ENCODE peak calls at places on chromosomes 6 and 20, in four cellular contexts. I is activated T-helper 1 cell treated with anti-CD3 and anti-CD28 coated beads, Interleukin-2, amount 50 U/mL, for 16 hours; K is GM03348; V is iris pigment epithelial cell. J is an unnamed sample.

GRCh38 chr20:62741191-62741676 is 32.6 kb downstream of the NTSR1 start:
- DNase-seq in I (no peak), V (no peak), K (no peak), J (no peak)

GRCh38 chr20:52340036-52340634 is 148.6 kb upstream of the ZFP64 start:
- DNase-seq in I (no peak), K (no peak), V (peak; percentile 4), J (no peak)

GRCh38 chr20:57387945-57388351 is 3.2 kb upstream of the RBM38 start:
- DNase-seq in I (no peak), K (no peak), V (no peak), J (peak; percentile 12)

GRCh38 chr6:167221408-167222201 is 63.8 kb upstream of the GPR31 start:
- DNase-seq in I (no peak), K (no peak), V (no peak), J (no peak)

GRCh38 chr6:11780097-11780428 is 1.5 kb upstream of the ADTRP start:
- DNase-seq in I (no peak), V (no peak), K (no peak), J (no peak)

GRCh38 chr6:131519670-131520436 is 53.2 kb upstream of the ARG1 start:
- DNase-seq in I (no peak), K (peak; percentile 56), V (peak; percentile 58), J (peak; percentile 63)

GRCh38 chr20:25706793-25707192 is 10.1 kb upstream of the ZNF337 start:
- DNase-seq in K (no peak), V (no peak), I (no peak), J (no peak)

GRCh38 chr20:401682-402495 is 6.2 kb upstream of the RBCK1 start:
- DNase-seq in I (no peak), K (no peak), V (peak; percentile 55), J (peak; percentile 12)

GRCh38 chr20:47659904-47660601 is 125.2 kb downstream of the SULF2 start:
- DNase-seq in K (no peak), I (no peak), V (peak; percentile 34), J (no peak)

GRCh38 chr6:96521625-96522468 is at the start of gene UFL1:
- DNase-seq in K (peak; percentile 96), V (peak; percentile 95), I (peak; percentile 90), J (peak; percentile 96)

GRCh38 chr20:8969062-8969694 is 99.7 kb upstream of the PLCB4 start:
- DNase-seq in K (no peak), I (no peak), V (no peak), J (no peak)

GRCh38 chr6:7124114-7124513 is 16.4 kb downstream of the RREB1 start:
- DNase-seq in K (no peak), I (no peak), V (no peak), J (no peak)

GRCh38 chr20:24533449-24533848 is 64.0 kb downstream of the SYNDIG1 start:
- DNase-seq in I (no peak), K (no peak), V (no peak), J (no peak)

GRCh38 chr6:36277946-36278465 is 8.1 kb downstream of the PNPLA1 start:
- DNase-seq in V (no peak), I (no peak), K (no peak), J (no peak)

GRCh38 chr6:101806241-101806640 is 412.7 kb downstream of the GRIK2 start:
- DNase-seq in I (no peak), K (peak; percentile 40), V (peak; percentile 88), J (no peak)

GRCh38 chr6:21665436-21666199 is 72.1 kb downstream of the SOX4 start:
- DNase-seq in V (no peak), K (no peak), I (no peak), J (no peak)

GRCh38 chr6:143872211-143872610 is 7.9 kb downstream of the ZC2HC1B start:
- DNase-seq in I (no peak), K (no peak), V (peak; percentile 51), J (no peak)

GRCh38 chr6:166587631-166588413 is 1.3 kb upstream of the RAMACL start:
- DNase-seq in I (no peak), V (no peak), K (no peak), J (no peak)

GRCh38 chr6:47097092-47097945 is 55.2 kb upstream of the ADGRF1 start:
- DNase-seq in V (peak; percentile 86), K (peak; percentile 88), I (no peak), J (peak; percentile 62)